ENCODE peak calls at places on chromosomes 4 and X, in eight cellular contexts. N is Ammon's horn; J is activated effector memory CD4-positive, alpha-beta T cell treated with anti-CD3 and anti-CD28 coated beads, Interleukin-2, amount 50 U/mL, for 16 hours; I is non-pigmented ciliary epithelial cell; Q is T-helper 17 cell; P is KBM-7; H is nucleus accumbens; A is NB4. Z is an unnamed sample.

GRCh38 chr4:141605425-141605856 is 30.9 kb upstream of the IL15 start:
- DNase-seq in N (no peak), J (no peak), I (no peak), Q (no peak), P (no peak), H (no peak), A (no peak), Z (no peak)

GRCh38 chr4:114368751-114369150 is 229.9 kb upstream of the UGT8 start:
- DNase-seq in N (no peak), J (no peak), I (no peak), Q (no peak), P (no peak), H (no peak), A (no peak), Z (no peak)

GRCh38 chrX:40392599-40392998 is 188.2 kb upstream of the ATP6AP2 start:
- DNase-seq in N (peak), J (no peak), I (no peak), Q (no peak), P (no peak), H (no peak), A (no peak), Z (no peak)

GRCh38 chr4:16626945-16627344 is 271.5 kb downstream of the LDB2 start:
- DNase-seq in N (peak), J (no peak), I (peak), Q (no peak), P (no peak), H (no peak), A (peak), Z (peak)

GRCh38 chr4:14865804-14866203 is 136.5 kb upstream of the CPEB2 start:
- DNase-seq in N (no peak), J (no peak), I (no peak), Q (no peak), P (no peak), H (no peak), A (no peak), Z (no peak)

GRCh38 chrX:17470136-17470535 is 95.1 kb downstream of the NHS start:
- DNase-seq in N (no peak), J (no peak), I (no peak), Q (no peak), P (peak), H (no peak), A (peak), Z (no peak)

GRCh38 chr4:106034751-106035150 is 139.5 kb downstream of the NPNT start:
- DNase-seq in N (no peak), J (no peak), I (no peak), Q (no peak), P (no peak), H (no peak), A (no peak), Z (no peak)

GRCh38 chrX:96407043-96407442 is 277.6 kb upstream of the DIAPH2 start:
- DNase-seq in N (no peak), J (no peak), I (no peak), Q (no peak), P (no peak), H (no peak), A (no peak), Z (peak)

GRCh38 chr4:12562476-12562875 is 921.7 kb downstream of the RAB28 start:
- DNase-seq in N (no peak), J (no peak), I (no peak), Q (no peak), P (no peak), H (no peak), A (no peak), Z (no peak)

GRCh38 chr4:148064451-148064850 is 332.6 kb downstream of the ARHGAP10 start:
- DNase-seq in N (no peak), J (no peak), I (no peak), Q (no peak), P (no peak), H (no peak), A (no peak), Z (no peak)

GRCh38 chrX:17372052-17372451 is 2.9 kb upstream of the NHS start:
- DNase-seq in N (no peak), J (no peak), I (no peak), Q (no peak), P (no peak), H (no peak), A (no peak), Z (no peak)

GRCh38 chrX:153668423-153669173 is 5.0 kb downstream of the PNCK start:
- DNase-seq in N (no peak), J (no peak), I (no peak), Q (no peak), P (no peak), H (no peak), A (no peak), Z (no peak)

GRCh38 chr4:72383439-72383838 is 185.6 kb downstream of the ADAMTS3 start:
- DNase-seq in N (no peak), J (no peak), I (no peak), Q (no peak), P (no peak), H (no peak), A (no peak), Z (no peak)

GRCh38 chrX:72203421-72203820 is 21.9 kb downstream of the PIN4 start:
- DNase-seq in N (no peak), J (no peak), I (no peak), Q (no peak), P (no peak), H (no peak), A (no peak), Z (no peak)

GRCh38 chr4:23163649-23164436 is 471.1 kb downstream of the GBA3 start:
- DNase-seq in N (no peak), J (no peak), I (no peak), Q (no peak), P (no peak), H (no peak), A (no peak), Z (peak)

GRCh38 chr4:173264245-173264959 is 69.8 kb downstream of the HMGB2 start:
- DNase-seq in N (no peak), J (peak), I (no peak), Q (no peak), P (peak), H (no peak), A (peak), Z (no peak)

GRCh38 chrX:47232803-47233332 is at the start of gene USP11:
- DNase-seq in N (peak), J (peak), I (no peak), Q (no peak), P (peak), H (peak), A (peak), Z (no peak)

GRCh38 chr4:73816814-73817213 is 19.7 kb upstream of the CXCL6 start:
- DNase-seq in N (no peak), J (no peak), I (peak), Q (no peak), P (no peak), H (no peak), A (peak), Z (peak)

GRCh38 chr4:61445374-61446063 is 245.4 kb downstream of the ADGRL3 start:
- DNase-seq in N (no peak), J (no peak), I (no peak), Q (no peak), P (no peak), H (no peak), A (no peak), Z (no peak)

GRCh38 chr4:7353046-7353790 is 81.5 kb downstream of the PSAPL1 start:
- DNase-seq in N (no peak), J (no peak), I (no peak), Q (no peak), P (no peak), H (no peak), A (no peak), Z (no peak)

GRCh38 chr4:3342182-3342854 is 49.5 kb downstream of the RGS12 start:
- DNase-seq in N (no peak), J (no peak), I (peak), Q (no peak), P (no peak), H (no peak), A (no peak), Z (peak)

GRCh38 chr4:55184600-55185523 is 59.5 kb upstream of the KDR start:
- DNase-seq in N (no peak), J (no peak), I (no peak), Q (no peak), P (peak), H (no peak), A (peak), Z (peak)

Z was measured in MG63.